ENCODE peak calls at places on chromosomes 11 and 22, in five cellular contexts. One of them, this sample, is unnamed.

GRCh38 chr11:123580557-123581275 is 73.7 kb downstream of the SCN3B start:
- DNase-seq in mesenchymal stem cell: peak
- DNase-seq in trophoblast cell: peak
- DNase-seq in H1: peak
- DNase-seq in neuronal stem cell: peak
- DNase-seq in this sample: peak

GRCh38 chr11:70539360-70540095 is 141.2 kb downstream of the CTTN start:
- DNase-seq in trophoblast cell: no peak
- DNase-seq in H1: no peak
- DNase-seq in neuronal stem cell: no peak
- DNase-seq in mesenchymal stem cell: no peak
- DNase-seq in this sample: no peak

GRCh38 chr11:70138403-70138802 is 60.3 kb downstream of the ANO1 start:
- DNase-seq in trophoblast cell: no peak
- DNase-seq in mesenchymal stem cell: no peak
- DNase-seq in H1: no peak
- DNase-seq in neuronal stem cell: no peak
- DNase-seq in this sample: no peak

GRCh38 chr11:3667149-3668035 is 3.8 kb downstream of the CHRNA10 start:
- DNase-seq in neuronal stem cell: no peak
- DNase-seq in trophoblast cell: no peak
- DNase-seq in H1: no peak
- DNase-seq in mesenchymal stem cell: no peak
- DNase-seq in this sample: no peak

GRCh38 chr22:37784829-37785495 is 22.8 kb upstream of the GCAT start:
- DNase-seq in H1: no peak
- DNase-seq in mesenchymal stem cell: no peak
- DNase-seq in neuronal stem cell: no peak
- DNase-seq in trophoblast cell: peak
- DNase-seq in this sample: peak

GRCh38 chr22:39748877-39749276 is 144.7 kb downstream of the ENTHD1 start:
- DNase-seq in mesenchymal stem cell: peak
- DNase-seq in H1: no peak
- DNase-seq in trophoblast cell: peak
- DNase-seq in neuronal stem cell: no peak
- DNase-seq in this sample: no peak

GRCh38 chr11:125300791-125301218 is 136.3 kb downstream of the PKNOX2 start:
- DNase-seq in mesenchymal stem cell: peak
- DNase-seq in neuronal stem cell: no peak
- DNase-seq in trophoblast cell: peak
- DNase-seq in H1: no peak
- DNase-seq in this sample: no peak

GRCh38 chr11:131833371-131833770 is 463.0 kb downstream of the NTM start:
- DNase-seq in mesenchymal stem cell: no peak
- DNase-seq in neuronal stem cell: no peak
- DNase-seq in H1: no peak
- DNase-seq in trophoblast cell: no peak
- DNase-seq in this sample: no peak

GRCh38 chr22:30459206-30460052 is 12.4 kb downstream of the SEC14L3 start:
- DNase-seq in mesenchymal stem cell: peak
- DNase-seq in H1: no peak
- DNase-seq in neuronal stem cell: peak
- DNase-seq in trophoblast cell: no peak
- DNase-seq in this sample: no peak

GRCh38 chr22:38071421-38072321 is 12.3 kb downstream of the SLC16A8 start:
- DNase-seq in mesenchymal stem cell: no peak
- DNase-seq in trophoblast cell: no peak
- DNase-seq in neuronal stem cell: no peak
- DNase-seq in H1: no peak
- DNase-seq in this sample: no peak

GRCh38 chr11:47645500-47645899 is 3.1 kb upstream of the MTCH2 start:
- DNase-seq in H1: no peak
- DNase-seq in mesenchymal stem cell: no peak
- DNase-seq in neuronal stem cell: no peak
- DNase-seq in trophoblast cell: no peak
- DNase-seq in this sample: no peak

GRCh38 chr11:86106916-86107315 is 38.0 kb upstream of the PICALM start:
- DNase-seq in mesenchymal stem cell: no peak
- DNase-seq in trophoblast cell: no peak
- DNase-seq in H1: no peak
- DNase-seq in neuronal stem cell: no peak
- DNase-seq in this sample: no peak

GRCh38 chr11:116777056-116777455 is 4.3 kb upstream of the BUD13 start:
- DNase-seq in H1: no peak
- DNase-seq in trophoblast cell: no peak
- DNase-seq in neuronal stem cell: no peak
- DNase-seq in mesenchymal stem cell: no peak
- DNase-seq in this sample: no peak

GRCh38 chr11:111450480-111451320 is 61.5 kb downstream of the BTG4 start:
- DNase-seq in H1: no peak
- DNase-seq in trophoblast cell: no peak
- DNase-seq in mesenchymal stem cell: no peak
- DNase-seq in neuronal stem cell: no peak
- DNase-seq in this sample: no peak

GRCh38 chr11:46142561-46142960 is 21.3 kb upstream of the PHF21A start:
- DNase-seq in neuronal stem cell: no peak
- DNase-seq in H1: no peak
- DNase-seq in mesenchymal stem cell: no peak
- DNase-seq in trophoblast cell: no peak
- DNase-seq in this sample: no peak

GRCh38 chr11:18452927-18453326 is 2.7 kb upstream of the LDHAL6A start:
- DNase-seq in mesenchymal stem cell: no peak
- DNase-seq in H1: no peak
- DNase-seq in neuronal stem cell: no peak
- DNase-seq in trophoblast cell: no peak
- DNase-seq in this sample: no peak

GRCh38 chr11:47538741-47539575 is 14.0 kb downstream of the CELF1 start:
- DNase-seq in mesenchymal stem cell: no peak
- DNase-seq in trophoblast cell: no peak
- DNase-seq in neuronal stem cell: no peak
- DNase-seq in H1: no peak
- DNase-seq in this sample: no peak

GRCh38 chr11:69210660-69211035 is 54.9 kb downstream of the SMIM38 start:
- DNase-seq in trophoblast cell: no peak
- DNase-seq in mesenchymal stem cell: no peak
- DNase-seq in neuronal stem cell: no peak
- DNase-seq in H1: no peak
- DNase-seq in this sample: no peak

GRCh38 chr11:68954970-68955958 is 25.5 kb downstream of the MRGPRD start:
- DNase-seq in trophoblast cell: no peak
- DNase-seq in H1: no peak
- DNase-seq in neuronal stem cell: no peak
- DNase-seq in mesenchymal stem cell: no peak
- DNase-seq in this sample: peak

GRCh38 chr22:26777402-26777801 is 120.0 kb downstream of the MIAT start:
- DNase-seq in trophoblast cell: no peak
- DNase-seq in neuronal stem cell: no peak
- DNase-seq in mesenchymal stem cell: peak
- DNase-seq in H1: peak
- DNase-seq in this sample: peak

GRCh38 chr11:95605271-95605940 is 184.2 kb downstream of the FAM76B start:
- DNase-seq in H1: no peak
- DNase-seq in mesenchymal stem cell: no peak
- DNase-seq in trophoblast cell: no peak
- DNase-seq in neuronal stem cell: no peak
- DNase-seq in this sample: no peak

GRCh38 chr22:26893034-26893710 is 235.8 kb downstream of the MIAT start:
- DNase-seq in neuronal stem cell: no peak
- DNase-seq in trophoblast cell: no peak
- DNase-seq in H1: no peak
- DNase-seq in mesenchymal stem cell: peak
- DNase-seq in this sample: peak

GRCh38 chr11:85745626-85746025 is 59.6 kb upstream of the CCDC89 start:
- DNase-seq in neuronal stem cell: no peak
- DNase-seq in H1: no peak
- DNase-seq in trophoblast cell: no peak
- DNase-seq in mesenchymal stem cell: no peak
- DNase-seq in this sample: no peak

GRCh38 chr11:110478410-110478809 is 48.7 kb downstream of the FDX1 start:
- DNase-seq in trophoblast cell: peak
- DNase-seq in neuronal stem cell: no peak
- DNase-seq in mesenchymal stem cell: no peak
- DNase-seq in H1: no peak
- DNase-seq in this sample: peak

GRCh38 chr22:48394787-48395620 is 1432.7 kb downstream of the BRD1 start:
- DNase-seq in H1: no peak
- DNase-seq in mesenchymal stem cell: no peak
- DNase-seq in neuronal stem cell: no peak
- DNase-seq in trophoblast cell: no peak
- DNase-seq in this sample: no peak

GRCh38 chr22:48396785-48397530 is 1430.7 kb downstream of the BRD1 start:
- DNase-seq in H1: no peak
- DNase-seq in neuronal stem cell: no peak
- DNase-seq in mesenchymal stem cell: no peak
- DNase-seq in trophoblast cell: no peak
- DNase-seq in this sample: no peak

GRCh38 chr22:48397531-48398180 is 1430.0 kb downstream of the BRD1 start:
- DNase-seq in H1: no peak
- DNase-seq in trophoblast cell: no peak
- DNase-seq in neuronal stem cell: no peak
- DNase-seq in mesenchymal stem cell: no peak
- DNase-seq in this sample: no peak

GRCh38 chr22:48396091-48396784 is 1431.4 kb downstream of the BRD1 start:
- DNase-seq in mesenchymal stem cell: no peak
- DNase-seq in H1: no peak
- DNase-seq in trophoblast cell: no peak
- DNase-seq in neuronal stem cell: no peak
- DNase-seq in this sample: no peak

GRCh38 chr22:48398181-48398905 is 1429.3 kb downstream of the BRD1 start:
- DNase-seq in mesenchymal stem cell: no peak
- DNase-seq in neuronal stem cell: no peak
- DNase-seq in H1: no peak
- DNase-seq in trophoblast cell: no peak
- DNase-seq in this sample: no peak
- H2BK12ac ChIP-seq in mesenchymal stem cell: no peak
- H2BK12ac ChIP-seq in neuronal stem cell: no peak
- H2BK12ac ChIP-seq in H1: no peak
- H2BK12ac ChIP-seq in trophoblast cell: no peak
- H2BK12ac ChIP-seq in this sample: no peak

GRCh38 chr11:113591122-113591521 is 115.0 kb downstream of the TMPRSS5 start:
- DNase-seq in neuronal stem cell: no peak
- DNase-seq in trophoblast cell: no peak
- DNase-seq in H1: no peak
- DNase-seq in mesenchymal stem cell: no peak
- DNase-seq in this sample: no peak

GRCh38 chr11:113593698-113594308 is 112.3 kb downstream of the TMPRSS5 start:
- DNase-seq in H1: no peak
- DNase-seq in mesenchymal stem cell: no peak
- DNase-seq in trophoblast cell: no peak
- DNase-seq in neuronal stem cell: no peak
- DNase-seq in this sample: no peak

GRCh38 chr11:113596658-113597057 is 109.5 kb downstream of the TMPRSS5 start:
- DNase-seq in mesenchymal stem cell: no peak
- DNase-seq in trophoblast cell: no peak
- DNase-seq in neuronal stem cell: no peak
- DNase-seq in H1: no peak
- DNase-seq in this sample: no peak

GRCh38 chr11:113595810-113596594 is 110.1 kb downstream of the TMPRSS5 start:
- DNase-seq in trophoblast cell: no peak
- DNase-seq in neuronal stem cell: no peak
- DNase-seq in mesenchymal stem cell: no peak
- DNase-seq in H1: no peak
- DNase-seq in this sample: no peak
- H2BK12ac ChIP-seq in trophoblast cell: no peak
- H2BK12ac ChIP-seq in neuronal stem cell: no peak
- H2BK12ac ChIP-seq in mesenchymal stem cell: no peak
- H2BK12ac ChIP-seq in H1: no peak
- H2BK12ac ChIP-seq in this sample: no peak

DNA sequence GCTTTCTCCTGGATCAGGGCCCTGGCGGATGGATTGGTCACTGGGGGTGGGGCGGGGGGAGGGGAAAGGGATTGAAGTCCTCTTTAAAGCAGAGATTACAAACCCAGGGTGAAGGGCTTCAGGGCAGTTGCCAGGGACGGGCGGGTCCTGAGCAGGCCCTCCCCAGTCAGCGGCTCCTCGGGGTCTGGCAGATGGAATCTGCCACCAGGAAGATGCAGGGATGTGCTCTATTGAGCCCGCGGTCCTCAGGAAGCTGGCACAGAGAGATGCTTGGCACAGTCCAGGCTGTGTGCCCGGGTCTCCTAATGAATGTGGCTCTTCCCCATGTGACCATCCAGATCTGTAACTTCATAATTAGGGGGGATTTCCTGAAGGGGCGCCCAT is 33.5 kb downstream of the MACROD1 start:
- DNase-seq in neuronal stem cell: no peak
- DNase-seq in mesenchymal stem cell: no peak
- DNase-seq in H1: no peak
- DNase-seq in trophoblast cell: no peak
- DNase-seq in this sample: no peak
- H2BK12ac ChIP-seq in neuronal stem cell: peak
- H2BK12ac ChIP-seq in mesenchymal stem cell: no peak
- H2BK12ac ChIP-seq in H1: no peak
- H2BK12ac ChIP-seq in trophoblast cell: no peak
- H2BK12ac ChIP-seq in this sample: no peak

GRCh38 chr22:31726692-31727091 is 23.2 kb downstream of the PRR14L start:
- DNase-seq in mesenchymal stem cell: no peak
- DNase-seq in trophoblast cell: no peak
- DNase-seq in H1: no peak
- DNase-seq in neuronal stem cell: no peak
- DNase-seq in this sample: no peak

GRCh38 chr22:31733580-31734079 is 16.3 kb downstream of the PRR14L start:
- DNase-seq in H1: no peak
- DNase-seq in mesenchymal stem cell: no peak
- DNase-seq in trophoblast cell: no peak
- DNase-seq in neuronal stem cell: no peak
- DNase-seq in this sample: no peak

GRCh38 chr22:31730344-31730711 is 19.6 kb downstream of the PRR14L start:
- DNase-seq in trophoblast cell: no peak
- DNase-seq in neuronal stem cell: no peak
- DNase-seq in mesenchymal stem cell: no peak
- DNase-seq in H1: no peak
- DNase-seq in this sample: no peak

GRCh38 chr22:31732089-31732829 is 17.7 kb downstream of the PRR14L start:
- DNase-seq in mesenchymal stem cell: no peak
- DNase-seq in trophoblast cell: no peak
- DNase-seq in neuronal stem cell: no peak
- DNase-seq in H1: no peak
- DNase-seq in this sample: no peak

GRCh38 chr22:31728857-31729256 is 21.1 kb downstream of the PRR14L start:
- DNase-seq in H1: no peak
- DNase-seq in trophoblast cell: no peak
- DNase-seq in neuronal stem cell: no peak
- DNase-seq in mesenchymal stem cell: no peak
- DNase-seq in this sample: no peak
- H2BK12ac ChIP-seq in H1: no peak
- H2BK12ac ChIP-seq in trophoblast cell: no peak
- H2BK12ac ChIP-seq in neuronal stem cell: no peak
- H2BK12ac ChIP-seq in mesenchymal stem cell: no peak
- H2BK12ac ChIP-seq in this sample: no peak

This sample was measured in H9.